ENCODE peak calls at places on chromosomes 3 and 15, in nine cellular contexts. One of them, this sample, is unnamed.

GRCh38 chr15:77067691-77068367 is 3.1 kb downstream of the TSPAN3 start:
- DNase-seq in foreskin fibroblast: no peak
- DNase-seq in activated B cell treated with CpG ODN at 0.5 μM for 24 hours: no peak
- DNase-seq in endothelial cell: no peak
- DNase-seq in A549: no peak
- DNase-seq in Peyer's patch: peak
- DNase-seq in transverse colon: peak
- DNase-seq in AG10803: no peak
- DNase-seq in HFFc6: no peak
- DNase-seq in this sample: no peak

GRCh38 chr3:149909923-149910322 is 60.8 kb downstream of the PFN2 start:
- DNase-seq in AG10803: no peak
- DNase-seq in HFFc6: no peak
- DNase-seq in foreskin fibroblast: no peak
- DNase-seq in Peyer's patch: no peak
- DNase-seq in activated B cell treated with CpG ODN at 0.5 μM for 24 hours: no peak
- DNase-seq in endothelial cell: no peak
- DNase-seq in A549: no peak
- DNase-seq in transverse colon: no peak
- DNase-seq in this sample: no peak

GRCh38 chr3:182913889-182914288 is 66.4 kb downstream of the DCUN1D1 start:
- DNase-seq in AG10803: no peak
- DNase-seq in A549: no peak
- DNase-seq in foreskin fibroblast: no peak
- DNase-seq in transverse colon: no peak
- DNase-seq in endothelial cell: no peak
- DNase-seq in HFFc6: no peak
- DNase-seq in activated B cell treated with CpG ODN at 0.5 μM for 24 hours: no peak
- DNase-seq in Peyer's patch: no peak
- DNase-seq in this sample: no peak

GRCh38 chr15:79858469-79858868 is 38.3 kb downstream of the MTHFS start:
- DNase-seq in transverse colon: no peak
- DNase-seq in AG10803: peak
- DNase-seq in activated B cell treated with CpG ODN at 0.5 μM for 24 hours: no peak
- DNase-seq in A549: peak
- DNase-seq in foreskin fibroblast: no peak
- DNase-seq in endothelial cell: no peak
- DNase-seq in Peyer's patch: no peak
- DNase-seq in HFFc6: no peak
- DNase-seq in this sample: no peak

GRCh38 chr3:43378066-43378935 is 92.0 kb downstream of the SNRK start:
- DNase-seq in Peyer's patch: peak
- DNase-seq in A549: peak
- DNase-seq in activated B cell treated with CpG ODN at 0.5 μM for 24 hours: no peak
- DNase-seq in HFFc6: peak
- DNase-seq in transverse colon: peak
- DNase-seq in endothelial cell: no peak
- DNase-seq in foreskin fibroblast: no peak
- DNase-seq in AG10803: no peak
- DNase-seq in this sample: peak

GRCh38 chr15:22850055-22850454 is 11.6 kb downstream of the NIPA2 start:
- DNase-seq in transverse colon: no peak
- DNase-seq in endothelial cell: no peak
- DNase-seq in foreskin fibroblast: peak
- DNase-seq in HFFc6: peak
- DNase-seq in activated B cell treated with CpG ODN at 0.5 μM for 24 hours: no peak
- DNase-seq in A549: no peak
- DNase-seq in Peyer's patch: no peak
- DNase-seq in AG10803: no peak
- DNase-seq in this sample: no peak

GRCh38 chr15:62783303-62783957 is 259.1 kb upstream of the TPM1 start:
- DNase-seq in AG10803: peak
- DNase-seq in A549: peak
- DNase-seq in endothelial cell: no peak
- DNase-seq in HFFc6: peak
- DNase-seq in foreskin fibroblast: peak
- DNase-seq in transverse colon: no peak
- DNase-seq in activated B cell treated with CpG ODN at 0.5 μM for 24 hours: no peak
- DNase-seq in Peyer's patch: no peak
- DNase-seq in this sample: peak

GRCh38 chr3:77125934-77126333 is 86.0 kb downstream of the ROBO2 start:
- DNase-seq in foreskin fibroblast: no peak
- DNase-seq in activated B cell treated with CpG ODN at 0.5 μM for 24 hours: no peak
- DNase-seq in transverse colon: no peak
- DNase-seq in Peyer's patch: no peak
- DNase-seq in AG10803: no peak
- DNase-seq in HFFc6: no peak
- DNase-seq in A549: no peak
- DNase-seq in endothelial cell: no peak
- DNase-seq in this sample: no peak

GRCh38 chr3:129727707-129728106 is 121.2 kb upstream of the PLXND1 start:
- DNase-seq in foreskin fibroblast: peak
- DNase-seq in transverse colon: no peak
- DNase-seq in Peyer's patch: no peak
- DNase-seq in endothelial cell: no peak
- DNase-seq in AG10803: no peak
- DNase-seq in activated B cell treated with CpG ODN at 0.5 μM for 24 hours: no peak
- DNase-seq in A549: no peak
- DNase-seq in HFFc6: no peak
- DNase-seq in this sample: no peak

GRCh38 chr15:55106155-55106554 is 90.6 kb downstream of the RSL24D1 start:
- DNase-seq in Peyer's patch: no peak
- DNase-seq in A549: no peak
- DNase-seq in AG10803: no peak
- DNase-seq in endothelial cell: no peak
- DNase-seq in foreskin fibroblast: no peak
- DNase-seq in activated B cell treated with CpG ODN at 0.5 μM for 24 hours: no peak
- DNase-seq in transverse colon: no peak
- DNase-seq in HFFc6: no peak
- DNase-seq in this sample: no peak

GRCh38 chr3:192842711-192843436 is 74.8 kb downstream of the MB21D2 start:
- DNase-seq in endothelial cell: no peak
- DNase-seq in foreskin fibroblast: no peak
- DNase-seq in HFFc6: no peak
- DNase-seq in AG10803: no peak
- DNase-seq in Peyer's patch: no peak
- DNase-seq in A549: no peak
- DNase-seq in activated B cell treated with CpG ODN at 0.5 μM for 24 hours: no peak
- DNase-seq in transverse colon: no peak
- DNase-seq in this sample: no peak

GRCh38 chr3:192845196-192845855 is 72.3 kb downstream of the MB21D2 start:
- DNase-seq in endothelial cell: no peak
- DNase-seq in HFFc6: peak
- DNase-seq in foreskin fibroblast: no peak
- DNase-seq in A549: no peak
- DNase-seq in Peyer's patch: no peak
- DNase-seq in transverse colon: no peak
- DNase-seq in activated B cell treated with CpG ODN at 0.5 μM for 24 hours: no peak
- DNase-seq in AG10803: peak
- DNase-seq in this sample: peak

GRCh38 chr3:192843742-192844350 is 73.8 kb downstream of the MB21D2 start:
- DNase-seq in activated B cell treated with CpG ODN at 0.5 μM for 24 hours: no peak
- DNase-seq in AG10803: no peak
- DNase-seq in foreskin fibroblast: no peak
- DNase-seq in transverse colon: no peak
- DNase-seq in A549: no peak
- DNase-seq in Peyer's patch: no peak
- DNase-seq in HFFc6: no peak
- DNase-seq in endothelial cell: no peak
- DNase-seq in this sample: no peak

GRCh38 chr3:192841428-192841827 is 76.2 kb downstream of the MB21D2 start:
- DNase-seq in transverse colon: no peak
- DNase-seq in activated B cell treated with CpG ODN at 0.5 μM for 24 hours: no peak
- DNase-seq in foreskin fibroblast: no peak
- DNase-seq in A549: no peak
- DNase-seq in AG10803: no peak
- DNase-seq in HFFc6: no peak
- DNase-seq in Peyer's patch: peak
- DNase-seq in endothelial cell: no peak
- DNase-seq in this sample: no peak

GRCh38 chr3:192844366-192844765 is 73.3 kb downstream of the MB21D2 start:
- DNase-seq in endothelial cell: no peak
- DNase-seq in transverse colon: no peak
- DNase-seq in foreskin fibroblast: no peak
- DNase-seq in AG10803: no peak
- DNase-seq in Peyer's patch: no peak
- DNase-seq in A549: no peak
- DNase-seq in HFFc6: no peak
- DNase-seq in activated B cell treated with CpG ODN at 0.5 μM for 24 hours: no peak
- DNase-seq in this sample: no peak
- TF ChIP-seq CTCF in endothelial cell: no peak
- TF ChIP-seq CTCF in transverse colon: no peak
- TF ChIP-seq CTCF in foreskin fibroblast: no peak
- TF ChIP-seq CTCF in AG10803: no peak
- TF ChIP-seq CTCF in Peyer's patch: no peak
- TF ChIP-seq CTCF in A549: no peak
- TF ChIP-seq CTCF in HFFc6: no peak
- TF ChIP-seq CTCF in activated B cell treated with CpG ODN at 0.5 μM for 24 hours: no peak
- TF ChIP-seq CTCF in this sample: no peak

GRCh38 chr15:92665100-92665555 is 9.6 kb upstream of the FAM174B start:
- DNase-seq in endothelial cell: no peak
- DNase-seq in activated B cell treated with CpG ODN at 0.5 μM for 24 hours: no peak
- DNase-seq in HFFc6: peak
- DNase-seq in transverse colon: no peak
- DNase-seq in AG10803: peak
- DNase-seq in foreskin fibroblast: no peak
- DNase-seq in Peyer's patch: no peak
- DNase-seq in A549: no peak
- DNase-seq in this sample: no peak

GRCh38 chr15:92668620-92669019 is 13.0 kb upstream of the FAM174B start:
- DNase-seq in AG10803: no peak
- DNase-seq in Peyer's patch: no peak
- DNase-seq in foreskin fibroblast: no peak
- DNase-seq in HFFc6: no peak
- DNase-seq in A549: no peak
- DNase-seq in transverse colon: no peak
- DNase-seq in activated B cell treated with CpG ODN at 0.5 μM for 24 hours: no peak
- DNase-seq in endothelial cell: no peak
- DNase-seq in this sample: no peak

GRCh38 chr15:92667291-92667904 is 11.8 kb upstream of the FAM174B start:
- DNase-seq in A549: peak
- DNase-seq in HFFc6: no peak
- DNase-seq in endothelial cell: no peak
- DNase-seq in transverse colon: no peak
- DNase-seq in AG10803: no peak
- DNase-seq in foreskin fibroblast: no peak
- DNase-seq in Peyer's patch: no peak
- DNase-seq in activated B cell treated with CpG ODN at 0.5 μM for 24 hours: no peak
- DNase-seq in this sample: no peak

GRCh38 chr15:92668086-92668485 is 12.5 kb upstream of the FAM174B start:
- DNase-seq in AG10803: no peak
- DNase-seq in A549: no peak
- DNase-seq in activated B cell treated with CpG ODN at 0.5 μM for 24 hours: no peak
- DNase-seq in Peyer's patch: no peak
- DNase-seq in foreskin fibroblast: no peak
- DNase-seq in endothelial cell: no peak
- DNase-seq in transverse colon: no peak
- DNase-seq in HFFc6: no peak
- DNase-seq in this sample: no peak

GRCh38 chr15:92666780-92667179 is 11.2 kb upstream of the FAM174B start:
- DNase-seq in A549: peak
- DNase-seq in AG10803: peak
- DNase-seq in activated B cell treated with CpG ODN at 0.5 μM for 24 hours: no peak
- DNase-seq in HFFc6: no peak
- DNase-seq in foreskin fibroblast: no peak
- DNase-seq in Peyer's patch: no peak
- DNase-seq in transverse colon: peak
- DNase-seq in endothelial cell: no peak
- DNase-seq in this sample: no peak
- TF ChIP-seq CTCF in A549: no peak
- TF ChIP-seq CTCF in AG10803: no peak
- TF ChIP-seq CTCF in activated B cell treated with CpG ODN at 0.5 μM for 24 hours: no peak
- TF ChIP-seq CTCF in HFFc6: no peak
- TF ChIP-seq CTCF in foreskin fibroblast: no peak
- TF ChIP-seq CTCF in Peyer's patch: no peak
- TF ChIP-seq CTCF in transverse colon: no peak
- TF ChIP-seq CTCF in endothelial cell: no peak
- TF ChIP-seq CTCF in this sample: no peak

GRCh38 chr3:61894988-61895935 is 333.9 kb downstream of the PTPRG start:
- DNase-seq in endothelial cell: no peak
- DNase-seq in HFFc6: peak
- DNase-seq in activated B cell treated with CpG ODN at 0.5 μM for 24 hours: no peak
- DNase-seq in Peyer's patch: peak
- DNase-seq in A549: peak
- DNase-seq in foreskin fibroblast: peak
- DNase-seq in transverse colon: peak
- DNase-seq in AG10803: peak
- DNase-seq in this sample: peak
- TF ChIP-seq CTCF in endothelial cell: no peak
- TF ChIP-seq CTCF in HFFc6: no peak
- TF ChIP-seq CTCF in activated B cell treated with CpG ODN at 0.5 μM for 24 hours: no peak
- TF ChIP-seq CTCF in Peyer's patch: peak
- TF ChIP-seq CTCF in A549: no peak
- TF ChIP-seq CTCF in foreskin fibroblast: no peak
- TF ChIP-seq CTCF in transverse colon: no peak
- TF ChIP-seq CTCF in AG10803: no peak
- TF ChIP-seq CTCF in this sample: no peak

GRCh38 chr3:2166552-2166951 is 67.9 kb downstream of the CNTN4 start:
- DNase-seq in A549: peak
- DNase-seq in activated B cell treated with CpG ODN at 0.5 μM for 24 hours: no peak
- DNase-seq in Peyer's patch: no peak
- DNase-seq in AG10803: no peak
- DNase-seq in foreskin fibroblast: no peak
- DNase-seq in transverse colon: no peak
- DNase-seq in HFFc6: no peak
- DNase-seq in endothelial cell: no peak
- DNase-seq in this sample: no peak
- TF ChIP-seq CTCF in A549: no peak
- TF ChIP-seq CTCF in activated B cell treated with CpG ODN at 0.5 μM for 24 hours: no peak
- TF ChIP-seq CTCF in Peyer's patch: peak
- TF ChIP-seq CTCF in AG10803: no peak
- TF ChIP-seq CTCF in foreskin fibroblast: no peak
- TF ChIP-seq CTCF in transverse colon: peak
- TF ChIP-seq CTCF in HFFc6: no peak
- TF ChIP-seq CTCF in endothelial cell: no peak
- TF ChIP-seq CTCF in this sample: no peak

This sample was measured in astrocyte of the spinal cord.